ENCODE peak calls at places on chromosomes 3 and 15, in four cellular contexts. I, D, Q and Y are unnamed samples.

GRCh38 chr15:100889359-100890058 is 9.9 kb downstream of the ALDH1A3 start:
- DNase-seq in Q (no peak), I (peak), D (no peak), Y (peak)

GRCh38 chr3:58627580-58627894 is 39.0 kb downstream of the FAM3D start:
- DNase-seq in I (no peak), D (no peak), Q (no peak), Y (no peak)

GRCh38 chr15:29792426-29793159 is 29.7 kb downstream of the TJP1 start:
- DNase-seq in D (no peak), Q (no peak), I (peak), Y (no peak)

GRCh38 chr15:61871926-61872522 is 188.2 kb downstream of the VPS13C start:
- DNase-seq in Q (peak), D (no peak), I (peak), Y (no peak)

GRCh38 chr3:10416730-10417300 is 88.6 kb downstream of the ATP2B2 start:
- DNase-seq in D (no peak), Q (no peak), I (no peak), Y (no peak)

GRCh38 chr3:187473778-187474406 is 105.7 kb downstream of the RTP4 start:
- DNase-seq in Q (no peak), D (no peak), I (peak), Y (no peak)

GRCh38 chr3:139686206-139686605 is 8.4 kb upstream of the NMNAT3 start:
- DNase-seq in Q (no peak), D (no peak), I (no peak), Y (no peak)

GRCh38 chr15:36458406-36458805 is 121.0 kb upstream of the CDIN1 start:
- DNase-seq in Q (no peak), I (no peak), D (no peak), Y (no peak)

GRCh38 chr3:38598791-38599190 is 50.7 kb downstream of the SCN5A start:
- DNase-seq in Q (no peak), I (no peak), D (no peak), Y (no peak)

GRCh38 chr3:195151866-195152526 is 119.0 kb downstream of the XXYLT1 start:
- DNase-seq in D (no peak), I (peak), Q (no peak), Y (peak)

GRCh38 chr3:84547971-84548970 is 410.5 kb upstream of the CADM2 start:
- DNase-seq in D (no peak), Q (peak), I (peak), Y (no peak)

GRCh38 chr3:71062037-71062919 is 521.2 kb downstream of the FOXP1 start:
- DNase-seq in I (peak), D (no peak), Q (no peak), Y (no peak)